ENCODE peak calls at places on chromosome 18, in ten cellular contexts. L, T, C, G, X, Y, Q, W, V and P are unnamed samples.

GRCh38 chr18:40897884-40898283 is 1057.2 kb upstream of the PIK3C3 start:
- DNase-seq in C (no peak), L (no peak), T (no peak), G (no peak), W (no peak), Y (no peak), V (no peak), Q (no peak), X (no peak), P (no peak)

GRCh38 chr18:452801-453200 is 47.7 kb downstream of the COLEC12 start:
- DNase-seq in W (no peak), X (no peak), T (no peak), L (no peak), G (no peak), Y (no peak), Q (no peak), C (no peak), V (no peak), P (no peak)

GRCh38 chr18:51751901-51752300 is 554.4 kb upstream of the MEX3C start:
- DNase-seq in L (no peak), Q (no peak), T (no peak), V (no peak), G (no peak), W (no peak), C (peak; percentile 6), Y (no peak), X (no peak), P (no peak)

GRCh38 chr18:21100678-21101077 is 10.9 kb downstream of the ROCK1 start:
- DNase-seq in Q (no peak), X (no peak), L (no peak), Y (no peak), C (no peak), G (no peak), T (no peak), V (no peak), W (no peak), P (no peak)

GRCh38 chr18:77470836-77471413 is 221.3 kb downstream of the GALR1 start:
- DNase-seq in T (no peak), V (no peak), C (no peak), W (no peak), Y (no peak), X (no peak), Q (no peak), G (no peak), L (no peak), P (no peak)

GRCh38 chr18:7064346-7064745 is 53.3 kb downstream of the LAMA1 start:
- DNase-seq in G (no peak), Y (no peak), C (no peak), X (no peak), W (no peak), Q (no peak), L (no peak), V (no peak), T (no peak), P (no peak)

GRCh38 chr18:56702946-56703345 is 51.8 kb downstream of the WDR7 start:
- DNase-seq in C (peak; percentile 50), T (no peak), L (no peak), X (peak; percentile 62), V (no peak), W (no peak), Q (no peak), Y (peak; percentile 3), G (peak; percentile 47), P (peak; percentile 6)

GRCh38 chr18:69383191-69383590 is 17.5 kb upstream of the DOK6 start:
- DNase-seq in C (no peak), G (no peak), X (no peak), L (no peak), Q (no peak), W (no peak), V (no peak), T (no peak), Y (no peak), P (no peak)

GRCh38 chr18:12238861-12239260 is 15.3 kb upstream of the CIDEA start:
- DNase-seq in C (no peak), G (no peak), X (no peak), T (no peak), W (no peak), L (no peak), Q (no peak), V (no peak), Y (no peak), P (no peak)

GRCh38 chr18:59379772-59380530 is 20.9 kb upstream of the LMAN1 start:
- DNase-seq in X (no peak), Y (no peak), L (no peak), C (no peak), G (no peak), V (no peak), Q (no peak), W (no peak), T (no peak), P (no peak)

GRCh38 chr18:35087726-35088125 is 46.5 kb downstream of the MAPRE2 start:
- DNase-seq in Y (no peak), C (no peak), T (no peak), L (no peak), Q (no peak), W (no peak), G (no peak), V (no peak), X (no peak), P (no peak)

DNA sequence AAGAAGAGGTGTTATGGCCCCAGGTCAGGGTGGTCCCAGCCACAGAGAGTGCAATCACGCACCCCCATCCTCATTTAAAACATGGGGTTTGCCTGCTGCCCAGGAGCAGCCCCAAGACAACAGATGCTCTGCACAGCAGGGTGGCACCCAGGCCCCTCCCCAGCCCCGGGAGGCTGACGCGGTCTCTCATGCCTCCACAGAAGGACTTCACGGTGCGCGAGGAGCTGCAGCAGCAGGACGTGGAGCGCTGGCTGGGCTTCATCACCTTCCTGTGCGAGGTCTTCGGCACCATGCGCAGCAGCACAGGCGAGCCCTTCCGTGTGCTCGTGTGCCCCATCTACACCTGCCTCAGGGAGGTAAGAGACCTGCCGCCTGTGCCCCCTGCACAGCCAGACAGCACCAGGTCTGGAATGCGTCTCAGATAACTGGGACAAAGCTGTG is 133.7 kb downstream of the SMAD7 start:
- DNase-seq in V (no peak), T (peak; percentile 12), G (no peak), Q (peak; percentile 3), X (no peak), C (no peak), W (no peak), Y (no peak), L (peak; percentile 64), P (peak; percentile 43)
- H3K4me1 ChIP-seq in V (no peaks in the 10 kb centered on the region), T (no peaks in the 10 kb centered on the region), G (peaks cover 26% of the 10 kb centered on the region), Q (no peaks in the 10 kb centered on the region), X (no peaks in the 10 kb centered on the region), C (peaks cover 6% of the 10 kb centered on the region), W (peaks cover 5% of the 10 kb centered on the region), Y (no peaks in the 10 kb centered on the region), L (no peaks in the 10 kb centered on the region), P (peaks cover 34% of the 10 kb centered on the region)

DNA sequence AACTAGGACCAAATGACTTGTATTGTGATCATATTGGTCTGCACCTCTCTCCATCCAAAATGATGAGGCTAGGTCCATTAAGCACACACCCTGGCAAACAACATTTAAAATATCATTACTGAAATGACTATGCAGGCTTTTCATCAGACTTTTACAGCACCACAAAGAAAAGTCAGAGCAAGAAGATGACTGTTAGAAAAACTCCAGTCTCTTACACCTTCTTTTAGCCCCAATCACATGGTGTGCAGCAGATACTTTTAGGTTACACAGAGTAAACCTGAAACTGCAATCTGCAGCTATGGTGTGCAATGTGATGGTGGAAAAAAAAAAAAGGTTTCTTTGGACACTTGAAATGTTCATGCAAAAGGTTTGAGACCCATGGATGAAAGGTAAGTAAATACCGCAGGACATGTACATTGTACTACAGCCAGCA is 5.4 kb upstream of the POLI start:
- DNase-seq in Y (no peak), V (no peak), Q (no peak), T (no peak), W (no peak), G (no peak), X (no peak), C (no peak), L (no peak), P (no peak)
- H3K4me1 ChIP-seq in Y (no peaks in the 10 kb centered on the region), V (no peaks in the 10 kb centered on the region), Q (no peaks in the 10 kb centered on the region), T (no peaks in the 10 kb centered on the region), W (no peaks in the 10 kb centered on the region), G (no peaks in the 10 kb centered on the region), X (no peaks in the 10 kb centered on the region), C (no peaks in the 10 kb centered on the region), L (peaks cover 6% of the 10 kb centered on the region), P (peaks cover 4% of the 10 kb centered on the region)

GRCh38 chr18:10009321-10010144 is 95.7 kb downstream of the VAPA start:
- DNase-seq in V (no peak), C (no peak), G (no peak), L (no peak), Y (no peak), T (no peak), Q (no peak), W (no peak), X (no peak), P (no peak)
- H3K4me1 ChIP-seq in V (no peaks in the 10 kb centered on the region), C (peaks cover 16% of the 10 kb centered on the region), G (no peaks in the 10 kb centered on the region), L (no peaks in the 10 kb centered on the region), Y (no peaks in the 10 kb centered on the region), T (no peaks in the 10 kb centered on the region), Q (peaks cover 10% of the 10 kb centered on the region), W (peaks cover 10% of the 10 kb centered on the region), X (peaks cover 14% of the 10 kb centered on the region), P (no peaks in the 10 kb centered on the region)

GRCh38 chr18:78814321-78814720 is 165.3 kb upstream of the SALL3 start:
- DNase-seq in T (no peak), G (no peak), V (no peak), Y (peak; percentile 23), C (peak; percentile 69), X (no peak), L (no peak), W (peak; percentile 54), Q (no peak), P (no peak)
- H3K4me1 ChIP-seq in T (no peaks in the 10 kb centered on the region), G (no peaks in the 10 kb centered on the region), V (no peaks in the 10 kb centered on the region), Y (peaks cover 2% of the 10 kb centered on the region), C (peaks cover 13% of the 10 kb centered on the region), X (no peaks in the 10 kb centered on the region), L (no peaks in the 10 kb centered on the region), W (no peaks in the 10 kb centered on the region), Q (no peaks in the 10 kb centered on the region), P (no peaks in the 10 kb centered on the region)